ENCODE peak calls at places on chromosomes 5 and 9, in six cellular contexts. Q is COR-L47; C is activated effector memory CD4-positive, alpha-beta T cell treated with Interleukin-2 at 50 U/mL for 16 hours; I is left cardiac atrium; D is AG08396; H is A172. A is an unnamed sample.

GRCh38 chr9:120915854-120916495 is 10.6 kb downstream of the TRAF1 start:
- DNase-seq in Q (no peak), C (no peak), I (no peak), D (no peak), H (no peak), A (no peak)

GRCh38 chr9:37798677-37799076 is 1.9 kb upstream of the DCAF10 start:
- DNase-seq in Q (no peak), C (no peak), I (no peak), D (no peak), H (no peak), A (no peak)

GRCh38 chr9:105510024-105510423 is 47.9 kb upstream of the FKTN start:
- DNase-seq in Q (no peak), C (no peak), I (no peak), D (peak), H (peak), A (no peak)

GRCh38 chr9:131034268-131034667 is 25.3 kb downstream of the LAMC3 start:
- DNase-seq in Q (no peak), C (no peak), I (no peak), D (no peak), H (no peak), A (no peak)

GRCh38 chr5:111060169-111060568 is 11.3 kb upstream of the TSLP start:
- DNase-seq in Q (no peak), C (no peak), I (no peak), D (no peak), H (no peak), A (no peak)

GRCh38 chr9:93128715-93129224 is 5.3 kb downstream of the NINJ1 start:
- DNase-seq in Q (no peak), C (no peak), I (no peak), D (no peak), H (no peak), A (no peak)

GRCh38 chr9:89750117-89750551 is 145.3 kb downstream of the GADD45G start:
- DNase-seq in Q (peak), C (no peak), I (peak), D (no peak), H (no peak), A (no peak)

GRCh38 chr5:33807771-33808170 is 84.0 kb downstream of the ADAMTS12 start:
- DNase-seq in Q (no peak), C (no peak), I (no peak), D (no peak), H (no peak), A (no peak)

GRCh38 chr5:81420039-81420667 is 26.2 kb upstream of the ACOT12 start:
- DNase-seq in Q (no peak), C (no peak), I (no peak), D (peak), H (peak), A (no peak)

GRCh38 chr5:65203746-65204145 is 278.0 kb downstream of the ADAMTS6 start:
- DNase-seq in Q (no peak), C (no peak), I (no peak), D (peak), H (peak), A (no peak)

GRCh38 chr5:122639852-122640251 is 135.0 kb upstream of the SNX2 start:
- DNase-seq in Q (no peak), C (no peak), I (no peak), D (no peak), H (no peak), A (no peak)

GRCh38 chr9:36970007-36970888 is 63.8 kb downstream of the PAX5 start:
- DNase-seq in Q (no peak), C (no peak), I (no peak), D (no peak), H (peak), A (no peak)

GRCh38 chr5:159208508-159209437 is 580 bp downstream of the RNF145 start:
- DNase-seq in Q (no peak), C (peak), I (peak), D (peak), H (no peak), A (no peak)

GRCh38 chr9:125749951-125750655 is 2.9 kb downstream of the PBX3 start:
- DNase-seq in Q (no peak), C (no peak), I (no peak), D (peak), H (peak), A (no peak)

GRCh38 chr5:4188704-4189103 is 593.1 kb downstream of the IRX1 start:
- DNase-seq in Q (no peak), C (no peak), I (no peak), D (no peak), H (no peak), A (no peak)

GRCh38 chr5:143054480-143054941 is 284.3 kb downstream of the ARHGAP26 start:
- DNase-seq in Q (no peak), C (no peak), I (no peak), D (no peak), H (peak), A (no peak)

GRCh38 chr5:3659907-3660306 is 64.3 kb downstream of the IRX1 start:
- DNase-seq in Q (no peak), C (no peak), I (no peak), D (no peak), H (no peak), A (no peak)

GRCh38 chr9:111236337-111236736 is 93.7 kb downstream of the OR2K2 start:
- DNase-seq in Q (no peak), C (no peak), I (no peak), D (no peak), H (no peak), A (no peak)

GRCh38 chr5:171492781-171493180 is 73.3 kb downstream of the FGF18 start:
- DNase-seq in Q (no peak), C (no peak), I (peak), D (no peak), H (peak), A (no peak)

GRCh38 chr9:35729700-35730485 is 2.1 kb downstream of the TLN1 start:
- DNase-seq in Q (peak), C (no peak), I (peak), D (peak), H (peak), A (no peak)